ENCODE peak calls at places on chromosome 1, in four cellular contexts. S is anterior cingulate cortex; D is bronchial epithelial cell; N is activated gamma-delta T cell treated with anti-CD3 and anti-CD28 coated beads, Interleukin-2, amount 50 U/mL, for 16 hours. A is an unnamed sample.

GRCh38 chr1:17605582-17606344 is 66.3 kb downstream of the ARHGEF10L start:
- DNase-seq in S (no peak), D (no peak), N (no peak), A (no peak)

GRCh38 chr1:46210561-46210960 is 7.4 kb downstream of the LURAP1 start:
- DNase-seq in S (no peak), D (no peak), N (no peak), A (no peak)

GRCh38 chr1:88401283-88401682 is 282.8 kb upstream of the PKN2 start:
- DNase-seq in S (no peak), D (no peak), N (no peak), A (no peak)

GRCh38 chr1:210087058-210087457 is 145.5 kb upstream of the SERTAD4 start:
- DNase-seq in S (no peak), D (no peak), N (no peak), A (no peak)

GRCh38 chr1:29648798-29649374 is 412.6 kb downstream of the PTPRU start:
- DNase-seq in S (no peak), D (no peak), N (no peak), A (no peak)

GRCh38 chr1:53783056-53783455 is 44.1 kb upstream of the GLIS1 start:
- DNase-seq in S (no peak), D (peak), N (no peak), A (no peak)

GRCh38 chr1:26996024-26996423 is 2.5 kb downstream of the TRNP1 start:
- DNase-seq in S (no peak), D (peak), N (no peak), A (no peak)

GRCh38 chr1:206583461-206584264 is 28.6 kb downstream of the EIF2D start:
- DNase-seq in S (peak), D (peak), N (peak), A (peak)